ENCODE peak calls at places on chromosomes 4 and X, in nine cellular contexts. One of them, this sample, is unnamed. For H3K36me3, the result is how much of the 10 kb centered on the place peaks cover.

GRCh38 chr4:101242441-101242840 is 104.9 kb downstream of the PPP3CA start:
- DNase-seq in right lobe of liver: no peak
- DNase-seq in adrenal gland: no peak
- DNase-seq in vagina: no peak
- DNase-seq in psoas muscle: no peak
- DNase-seq in uterus: no peak
- DNase-seq in transverse colon: no peak
- DNase-seq in kidney epithelial cell: no peak
- DNase-seq in heart left ventricle: no peak
- DNase-seq in this sample: no peak

GRCh38 chr4:80138556-80139538 is 58.5 kb upstream of the PRDM8 start:
- DNase-seq in right lobe of liver: no peak
- DNase-seq in adrenal gland: no peak
- DNase-seq in vagina: no peak
- DNase-seq in psoas muscle: no peak
- DNase-seq in uterus: no peak
- DNase-seq in transverse colon: peak
- DNase-seq in kidney epithelial cell: no peak
- DNase-seq in heart left ventricle: no peak
- DNase-seq in this sample: no peak

GRCh38 chrX:22652596-22652995 is 347.2 kb upstream of the DDX53 start:
- DNase-seq in right lobe of liver: no peak
- DNase-seq in adrenal gland: peak
- DNase-seq in vagina: no peak
- DNase-seq in psoas muscle: no peak
- DNase-seq in uterus: peak
- DNase-seq in transverse colon: peak
- DNase-seq in kidney epithelial cell: no peak
- DNase-seq in heart left ventricle: no peak
- DNase-seq in this sample: no peak

GRCh38 chr4:77001907-77002306 is 52.4 kb downstream of the SEPTIN11 start:
- DNase-seq in right lobe of liver: no peak
- DNase-seq in adrenal gland: no peak
- DNase-seq in vagina: no peak
- DNase-seq in psoas muscle: no peak
- DNase-seq in uterus: no peak
- DNase-seq in transverse colon: no peak
- DNase-seq in kidney epithelial cell: no peak
- DNase-seq in heart left ventricle: no peak
- DNase-seq in this sample: no peak

GRCh38 chrX:40444133-40444532 is 136.6 kb upstream of the ATP6AP2 start:
- DNase-seq in right lobe of liver: no peak
- DNase-seq in adrenal gland: no peak
- DNase-seq in vagina: no peak
- DNase-seq in psoas muscle: no peak
- DNase-seq in uterus: no peak
- DNase-seq in transverse colon: no peak
- DNase-seq in kidney epithelial cell: no peak
- DNase-seq in heart left ventricle: no peak
- DNase-seq in this sample: no peak

GRCh38 chr4:158128540-158128939 is 44.3 kb downstream of the GASK1B start:
- DNase-seq in right lobe of liver: no peak
- DNase-seq in adrenal gland: no peak
- DNase-seq in vagina: no peak
- DNase-seq in psoas muscle: no peak
- DNase-seq in uterus: no peak
- DNase-seq in transverse colon: no peak
- DNase-seq in kidney epithelial cell: no peak
- DNase-seq in heart left ventricle: no peak
- DNase-seq in this sample: no peak

GRCh38 chrX:12153741-12154140 is 15.5 kb downstream of the FRMPD4 start:
- DNase-seq in right lobe of liver: no peak
- DNase-seq in adrenal gland: no peak
- DNase-seq in vagina: no peak
- DNase-seq in psoas muscle: no peak
- DNase-seq in uterus: no peak
- DNase-seq in transverse colon: no peak
- DNase-seq in kidney epithelial cell: no peak
- DNase-seq in heart left ventricle: no peak
- DNase-seq in this sample: no peak

GRCh38 chr4:155687380-155687982 is 20.8 kb downstream of the GUCY1A1 start:
- DNase-seq in right lobe of liver: no peak
- DNase-seq in adrenal gland: no peak
- DNase-seq in vagina: no peak
- DNase-seq in psoas muscle: no peak
- DNase-seq in uterus: no peak
- DNase-seq in transverse colon: no peak
- DNase-seq in kidney epithelial cell: no peak
- DNase-seq in heart left ventricle: no peak
- DNase-seq in this sample: no peak

GRCh38 chr4:40916880-40917279 is 167.1 kb downstream of the NSUN7 start:
- DNase-seq in right lobe of liver: no peak
- DNase-seq in adrenal gland: peak
- DNase-seq in vagina: no peak
- DNase-seq in psoas muscle: peak
- DNase-seq in uterus: no peak
- DNase-seq in transverse colon: peak
- DNase-seq in kidney epithelial cell: no peak
- DNase-seq in heart left ventricle: no peak
- DNase-seq in this sample: peak

GRCh38 chr4:17781072-17781830 is at the start of gene FAM184B:
- DNase-seq in right lobe of liver: peak
- DNase-seq in adrenal gland: no peak
- DNase-seq in vagina: no peak
- DNase-seq in psoas muscle: no peak
- DNase-seq in uterus: no peak
- DNase-seq in transverse colon: no peak
- DNase-seq in kidney epithelial cell: no peak
- DNase-seq in heart left ventricle: no peak
- DNase-seq in this sample: no peak

GRCh38 chrX:46819136-46819535 is 17.7 kb upstream of the RP2 start:
- DNase-seq in right lobe of liver: no peak
- DNase-seq in adrenal gland: no peak
- DNase-seq in vagina: no peak
- DNase-seq in psoas muscle: no peak
- DNase-seq in uterus: no peak
- DNase-seq in transverse colon: no peak
- DNase-seq in kidney epithelial cell: no peak
- DNase-seq in heart left ventricle: no peak
- DNase-seq in this sample: no peak

GRCh38 chrX:125205084-125205917 is 114.4 kb upstream of the TEX13C start:
- DNase-seq in right lobe of liver: peak
- DNase-seq in adrenal gland: peak
- DNase-seq in vagina: no peak
- DNase-seq in psoas muscle: peak
- DNase-seq in uterus: peak
- DNase-seq in transverse colon: peak
- DNase-seq in kidney epithelial cell: peak
- DNase-seq in heart left ventricle: peak
- DNase-seq in this sample: peak
- TF ChIP-seq CTCF in right lobe of liver: peak
- TF ChIP-seq CTCF in adrenal gland: peak
- TF ChIP-seq CTCF in vagina: no peak
- TF ChIP-seq CTCF in psoas muscle: peak
- TF ChIP-seq CTCF in uterus: no peak
- TF ChIP-seq CTCF in transverse colon: peak
- TF ChIP-seq CTCF in kidney epithelial cell: peak
- TF ChIP-seq CTCF in heart left ventricle: no peak
- TF ChIP-seq CTCF in this sample: no peak

DNA sequence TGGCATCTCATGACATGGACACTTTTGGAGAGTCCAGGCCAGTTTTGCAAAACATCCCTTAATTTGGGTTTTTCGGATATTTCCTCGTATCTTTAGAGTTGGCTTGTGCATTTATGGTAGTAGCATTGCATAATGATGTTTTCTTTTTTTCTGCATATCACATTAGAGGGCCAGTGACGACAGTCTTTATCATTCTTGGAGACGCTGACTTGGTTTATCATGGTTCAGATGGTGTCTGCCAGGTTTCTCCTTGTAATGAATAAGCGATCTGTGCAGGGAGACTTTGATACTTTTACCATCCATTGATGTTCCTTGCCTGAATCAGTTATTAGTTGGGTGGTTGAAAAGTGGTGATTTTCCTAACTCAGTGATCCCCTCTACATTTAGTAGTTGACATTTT is 46.5 kb downstream of the KIAA0232 start:
- DNase-seq in right lobe of liver: no peak
- DNase-seq in adrenal gland: no peak
- DNase-seq in vagina: no peak
- DNase-seq in psoas muscle: no peak
- DNase-seq in uterus: no peak
- DNase-seq in transverse colon: no peak
- DNase-seq in kidney epithelial cell: no peak
- DNase-seq in heart left ventricle: no peak
- DNase-seq in this sample: no peak
- H3K36me3 ChIP-seq in right lobe of liver: half or more
- H3K36me3 ChIP-seq in adrenal gland: under half
- H3K36me3 ChIP-seq in vagina: under half
- H3K36me3 ChIP-seq in psoas muscle: under half
- H3K36me3 ChIP-seq in uterus: under half
- H3K36me3 ChIP-seq in transverse colon: under half
- H3K36me3 ChIP-seq in kidney epithelial cell: under half
- H3K36me3 ChIP-seq in heart left ventricle: half or more
- H3K36me3 ChIP-seq in this sample: under half

GRCh38 chrX:79524642-79525041 is 157.5 kb upstream of the ITM2A start:
- DNase-seq in right lobe of liver: no peak
- DNase-seq in adrenal gland: no peak
- DNase-seq in vagina: no peak
- DNase-seq in psoas muscle: no peak
- DNase-seq in uterus: no peak
- DNase-seq in transverse colon: no peak
- DNase-seq in kidney epithelial cell: no peak
- DNase-seq in heart left ventricle: no peak
- DNase-seq in this sample: no peak
- TF ChIP-seq CTCF in right lobe of liver: peak
- TF ChIP-seq CTCF in adrenal gland: no peak
- TF ChIP-seq CTCF in vagina: no peak
- TF ChIP-seq CTCF in psoas muscle: no peak
- TF ChIP-seq CTCF in uterus: no peak
- TF ChIP-seq CTCF in transverse colon: no peak
- TF ChIP-seq CTCF in kidney epithelial cell: peak
- TF ChIP-seq CTCF in heart left ventricle: no peak
- TF ChIP-seq CTCF in this sample: no peak

GRCh38 chr4:1815997-1816860 is 23.1 kb downstream of the FGFR3 start:
- DNase-seq in right lobe of liver: no peak
- DNase-seq in adrenal gland: no peak
- DNase-seq in vagina: no peak
- DNase-seq in psoas muscle: no peak
- DNase-seq in uterus: no peak
- DNase-seq in transverse colon: no peak
- DNase-seq in kidney epithelial cell: no peak
- DNase-seq in heart left ventricle: no peak
- DNase-seq in this sample: no peak
- H3K36me3 ChIP-seq in right lobe of liver: under half
- H3K36me3 ChIP-seq in adrenal gland: half or more
- H3K36me3 ChIP-seq in vagina: half or more
- H3K36me3 ChIP-seq in psoas muscle: under half
- H3K36me3 ChIP-seq in uterus: under half
- H3K36me3 ChIP-seq in transverse colon: under half
- H3K36me3 ChIP-seq in kidney epithelial cell: under half
- H3K36me3 ChIP-seq in heart left ventricle: half or more
- H3K36me3 ChIP-seq in this sample: half or more